ENCODE peak calls at places on chromosomes 2 and 18, in six cellular contexts. One of them, this sample, is unnamed.
A peak's percentile ranks its signal among the peaks of the same experiment; 100 is the strongest.

GRCh38 chr2:238105506-238106338 is 5.6 kb downstream of the ESPNL start:
- DNase-seq in A549: no peak
- DNase-seq in AG09319: no peak
- DNase-seq in left lung: peak; percentile 72
- DNase-seq in retinal pigment epithelial cell: no peak
- DNase-seq in endothelial cell of umbilical vein: no peak
- DNase-seq in this sample: no peak

GRCh38 chr2:46666044-46666662 is 186.8 kb downstream of the TMEM247 start:
- DNase-seq in A549: no peak
- DNase-seq in endothelial cell of umbilical vein: no peak
- DNase-seq in AG09319: no peak
- DNase-seq in retinal pigment epithelial cell: no peak
- DNase-seq in left lung: no peak
- DNase-seq in this sample: no peak

GRCh38 chr2:226911932-226912331 is 76.1 kb downstream of the RHBDD1 start:
- DNase-seq in retinal pigment epithelial cell: no peak
- DNase-seq in left lung: no peak
- DNase-seq in endothelial cell of umbilical vein: no peak
- DNase-seq in A549: no peak
- DNase-seq in AG09319: no peak
- DNase-seq in this sample: no peak

GRCh38 chr2:233247744-233248143 is 3.7 kb upstream of the ATG16L1 start:
- DNase-seq in left lung: no peak
- DNase-seq in AG09319: no peak
- DNase-seq in endothelial cell of umbilical vein: peak; percentile 34
- DNase-seq in A549: peak; percentile 61
- DNase-seq in retinal pigment epithelial cell: no peak
- DNase-seq in this sample: no peak

GRCh38 chr2:43136862-43137261 is 89.5 kb downstream of the ZFP36L2 start:
- DNase-seq in retinal pigment epithelial cell: no peak
- DNase-seq in A549: no peak
- DNase-seq in AG09319: no peak
- DNase-seq in left lung: no peak
- DNase-seq in endothelial cell of umbilical vein: no peak
- DNase-seq in this sample: peak; percentile 61

GRCh38 chr2:64525323-64525625 is 1.1 kb downstream of the AFTPH start:
- DNase-seq in retinal pigment epithelial cell: no peak
- DNase-seq in AG09319: no peak
- DNase-seq in left lung: no peak
- DNase-seq in endothelial cell of umbilical vein: peak; percentile 63
- DNase-seq in A549: no peak
- DNase-seq in this sample: no peak

GRCh38 chr18:34121157-34121807 is 103.4 kb downstream of the NOL4 start:
- DNase-seq in retinal pigment epithelial cell: no peak
- DNase-seq in endothelial cell of umbilical vein: no peak
- DNase-seq in A549: no peak
- DNase-seq in left lung: no peak
- DNase-seq in AG09319: no peak
- DNase-seq in this sample: no peak

GRCh38 chr2:145408980-145409379 is 889.1 kb upstream of the ZEB2 start:
- DNase-seq in AG09319: no peak
- DNase-seq in left lung: no peak
- DNase-seq in endothelial cell of umbilical vein: no peak
- DNase-seq in A549: no peak
- DNase-seq in retinal pigment epithelial cell: no peak
- DNase-seq in this sample: no peak

GRCh38 chr2:47536696-47537095 is 133.7 kb downstream of the MSH2 start:
- DNase-seq in retinal pigment epithelial cell: no peak
- DNase-seq in AG09319: no peak
- DNase-seq in endothelial cell of umbilical vein: no peak
- DNase-seq in A549: no peak
- DNase-seq in left lung: no peak
- DNase-seq in this sample: no peak

GRCh38 chr2:23662941-23663729 is 263.8 kb downstream of the ATAD2B start:
- DNase-seq in left lung: peak; percentile 76
- DNase-seq in retinal pigment epithelial cell: no peak
- DNase-seq in endothelial cell of umbilical vein: no peak
- DNase-seq in AG09319: no peak
- DNase-seq in A549: no peak
- DNase-seq in this sample: no peak

GRCh38 chr2:190841707-190842505 is 38.7 kb upstream of the GLS start:
- DNase-seq in left lung: no peak
- DNase-seq in retinal pigment epithelial cell: no peak
- DNase-seq in AG09319: no peak
- DNase-seq in A549: peak; percentile 60
- DNase-seq in endothelial cell of umbilical vein: no peak
- DNase-seq in this sample: no peak

GRCh38 chr2:3745901-3746300 is 42.5 kb downstream of the DCDC2C start:
- DNase-seq in A549: no peak
- DNase-seq in endothelial cell of umbilical vein: no peak
- DNase-seq in retinal pigment epithelial cell: no peak
- DNase-seq in left lung: no peak
- DNase-seq in AG09319: no peak
- DNase-seq in this sample: no peak

GRCh38 chr2:125573432-125573831 is 1082.5 kb upstream of the GYPC start:
- DNase-seq in endothelial cell of umbilical vein: no peak
- DNase-seq in A549: no peak
- DNase-seq in AG09319: no peak
- DNase-seq in left lung: no peak
- DNase-seq in retinal pigment epithelial cell: no peak
- DNase-seq in this sample: no peak

GRCh38 chr2:221197223-221197622 is 374.9 kb downstream of the EPHA4 start:
- DNase-seq in retinal pigment epithelial cell: no peak
- DNase-seq in AG09319: no peak
- DNase-seq in A549: no peak
- DNase-seq in left lung: no peak
- DNase-seq in endothelial cell of umbilical vein: no peak
- DNase-seq in this sample: no peak

GRCh38 chr2:58973831-58974281 is 732.7 kb upstream of the FANCL start:
- DNase-seq in endothelial cell of umbilical vein: no peak
- DNase-seq in retinal pigment epithelial cell: peak; percentile 65
- DNase-seq in left lung: peak; percentile 54
- DNase-seq in AG09319: no peak
- DNase-seq in A549: no peak
- DNase-seq in this sample: no peak

GRCh38 chr2:78979380-78980238 is 45.9 kb upstream of the REG3G start:
- DNase-seq in retinal pigment epithelial cell: peak; percentile 6
- DNase-seq in AG09319: no peak
- DNase-seq in A549: no peak
- DNase-seq in endothelial cell of umbilical vein: peak; percentile 69
- DNase-seq in left lung: no peak
- DNase-seq in this sample: no peak

GRCh38 chr2:142131016-142131714 is at the start of gene LRP1B:
- DNase-seq in A549: no peak
- DNase-seq in endothelial cell of umbilical vein: peak; percentile 45
- DNase-seq in retinal pigment epithelial cell: peak; percentile 19
- DNase-seq in left lung: peak; percentile 33
- DNase-seq in AG09319: no peak
- DNase-seq in this sample: no peak

GRCh38 chr2:217276433-217276832 is 416.6 kb upstream of the TNP1 start:
- DNase-seq in endothelial cell of umbilical vein: no peak
- DNase-seq in left lung: no peak
- DNase-seq in A549: no peak
- DNase-seq in AG09319: no peak
- DNase-seq in retinal pigment epithelial cell: no peak
- DNase-seq in this sample: no peak

GRCh38 chr2:210502997-210503621 is 26.6 kb upstream of the LANCL1 start:
- DNase-seq in AG09319: peak; percentile 5
- DNase-seq in left lung: no peak
- DNase-seq in retinal pigment epithelial cell: no peak
- DNase-seq in endothelial cell of umbilical vein: peak; percentile 55
- DNase-seq in A549: peak; percentile 38
- DNase-seq in this sample: no peak

DNA sequence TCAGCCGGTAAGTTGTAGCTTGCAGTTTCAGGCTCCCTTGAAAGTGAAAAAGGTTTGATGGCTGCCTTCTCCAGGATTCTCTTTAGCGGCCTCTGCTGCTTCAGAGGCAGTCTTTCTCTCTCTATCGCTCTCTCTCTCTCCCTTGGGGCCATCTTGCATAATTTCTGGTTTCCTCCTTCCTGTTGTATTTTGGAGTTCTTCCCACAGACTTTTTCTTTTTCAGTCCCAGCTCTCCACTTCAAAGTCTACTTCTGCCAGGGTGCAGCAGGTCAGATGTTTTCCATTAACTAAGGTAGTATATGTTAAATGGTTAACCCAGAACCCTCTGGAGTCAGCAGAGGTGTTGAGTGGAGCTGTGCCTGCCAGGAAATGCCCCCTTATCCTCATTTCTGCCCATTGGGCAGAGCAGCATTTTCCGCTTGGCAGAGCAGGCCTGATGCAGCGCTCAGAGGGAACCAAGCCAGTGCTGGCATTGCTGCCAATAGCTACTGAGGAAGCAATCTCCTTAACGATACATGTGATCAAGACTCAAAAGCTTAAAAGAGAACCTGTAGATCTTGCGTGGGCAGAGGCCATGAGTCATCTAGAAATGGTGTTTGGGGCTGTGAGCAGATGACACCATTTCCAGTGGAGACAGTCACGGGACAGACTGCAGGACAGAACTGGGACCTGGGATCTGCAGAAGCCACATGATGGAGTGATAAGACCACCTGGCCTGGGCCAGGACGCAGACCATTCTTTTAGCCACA is 20.8 kb downstream of the DBI start:
- DNase-seq in AG09319: peak; percentile 44
- DNase-seq in retinal pigment epithelial cell: peak; percentile 88
- DNase-seq in left lung: no peak
- DNase-seq in A549: no peak
- DNase-seq in endothelial cell of umbilical vein: peak; percentile 20
- DNase-seq in this sample: no peak
- TF ChIP-seq CTCF in AG09319: peak; percentile 52
- TF ChIP-seq CTCF in retinal pigment epithelial cell: no peak
- TF ChIP-seq CTCF in left lung: no peak
- TF ChIP-seq CTCF in A549: no peak
- TF ChIP-seq CTCF in endothelial cell of umbilical vein: no peak
- TF ChIP-seq CTCF in this sample: no peak

GRCh38 chr18:62942578-62942977 is 227.2 kb downstream of the PHLPP1 start:
- DNase-seq in left lung: no peak
- DNase-seq in AG09319: no peak
- DNase-seq in A549: no peak
- DNase-seq in retinal pigment epithelial cell: no peak
- DNase-seq in endothelial cell of umbilical vein: no peak
- DNase-seq in this sample: no peak

GRCh38 chr18:62939433-62939832 is 224.1 kb downstream of the PHLPP1 start:
- DNase-seq in retinal pigment epithelial cell: no peak
- DNase-seq in endothelial cell of umbilical vein: peak; percentile 82
- DNase-seq in A549: no peak
- DNase-seq in left lung: no peak
- DNase-seq in AG09319: no peak
- DNase-seq in this sample: no peak

GRCh38 chr18:62948788-62949187 is 233.4 kb downstream of the PHLPP1 start:
- DNase-seq in AG09319: no peak
- DNase-seq in endothelial cell of umbilical vein: no peak
- DNase-seq in retinal pigment epithelial cell: no peak
- DNase-seq in A549: no peak
- DNase-seq in left lung: no peak
- DNase-seq in this sample: no peak

GRCh38 chr18:62939925-62940324 is 224.6 kb downstream of the PHLPP1 start:
- DNase-seq in left lung: no peak
- DNase-seq in A549: no peak
- DNase-seq in AG09319: no peak
- DNase-seq in retinal pigment epithelial cell: no peak
- DNase-seq in endothelial cell of umbilical vein: no peak
- DNase-seq in this sample: no peak

GRCh38 chr18:62944454-62944853 is 229.1 kb downstream of the PHLPP1 start:
- DNase-seq in retinal pigment epithelial cell: no peak
- DNase-seq in A549: no peak
- DNase-seq in left lung: no peak
- DNase-seq in endothelial cell of umbilical vein: peak; percentile 38
- DNase-seq in AG09319: no peak
- DNase-seq in this sample: no peak
- TF ChIP-seq CTCF in retinal pigment epithelial cell: peak; percentile 47
- TF ChIP-seq CTCF in A549: no peak
- TF ChIP-seq CTCF in left lung: no peak
- TF ChIP-seq CTCF in endothelial cell of umbilical vein: no peak
- TF ChIP-seq CTCF in AG09319: no peak
- TF ChIP-seq CTCF in this sample: no peak

GRCh38 chr2:189500456-189501160 is 59.3 kb downstream of the WDR75 start:
- DNase-seq in A549: no peak
- DNase-seq in AG09319: no peak
- DNase-seq in left lung: no peak
- DNase-seq in retinal pigment epithelial cell: no peak
- DNase-seq in endothelial cell of umbilical vein: peak; percentile 4
- DNase-seq in this sample: no peak

GRCh38 chr2:189501487-189501886 is 60.2 kb downstream of the WDR75 start:
- DNase-seq in endothelial cell of umbilical vein: no peak
- DNase-seq in left lung: no peak
- DNase-seq in A549: no peak
- DNase-seq in AG09319: no peak
- DNase-seq in retinal pigment epithelial cell: no peak
- DNase-seq in this sample: no peak

GRCh38 chr2:189504238-189504637 is 63.0 kb downstream of the WDR75 start:
- DNase-seq in left lung: no peak
- DNase-seq in retinal pigment epithelial cell: no peak
- DNase-seq in A549: no peak
- DNase-seq in AG09319: no peak
- DNase-seq in endothelial cell of umbilical vein: no peak
- DNase-seq in this sample: no peak

GRCh38 chr2:189506514-189506976 is 65.3 kb downstream of the WDR75 start:
- DNase-seq in endothelial cell of umbilical vein: peak; percentile 64
- DNase-seq in retinal pigment epithelial cell: no peak
- DNase-seq in A549: no peak
- DNase-seq in AG09319: no peak
- DNase-seq in left lung: no peak
- DNase-seq in this sample: no peak

DNA sequence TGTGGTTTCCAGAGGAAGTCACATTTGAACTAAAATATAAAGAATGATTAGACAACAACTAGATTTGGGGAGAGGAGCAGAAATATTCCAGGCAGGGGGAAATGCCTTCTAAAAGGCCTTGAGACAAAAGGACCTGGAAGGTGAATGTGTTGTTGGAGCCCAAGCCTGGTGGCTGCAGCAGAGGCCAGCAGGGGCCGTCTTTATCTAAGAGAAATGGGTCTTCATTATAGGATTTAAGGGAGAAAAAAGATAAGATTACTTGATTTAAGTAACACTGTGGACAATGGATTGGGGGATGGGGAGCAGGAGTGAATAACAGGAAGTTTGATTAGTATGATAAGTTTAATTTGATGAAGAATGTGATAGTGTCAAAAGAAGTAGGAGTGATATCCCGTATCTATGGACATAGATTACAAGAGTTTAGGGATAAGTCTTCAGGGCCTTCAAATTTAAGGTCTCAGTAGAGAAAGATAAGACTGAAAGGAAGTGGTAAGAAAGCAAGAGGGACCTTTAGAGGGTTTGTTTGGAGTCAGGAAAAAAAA is 64.2 kb downstream of the WDR75 start:
- DNase-seq in A549: no peak
- DNase-seq in AG09319: no peak
- DNase-seq in endothelial cell of umbilical vein: peak; percentile 38
- DNase-seq in retinal pigment epithelial cell: no peak
- DNase-seq in left lung: no peak
- DNase-seq in this sample: no peak
- TF ChIP-seq CTCF in A549: no peak
- TF ChIP-seq CTCF in AG09319: no peak
- TF ChIP-seq CTCF in endothelial cell of umbilical vein: no peak
- TF ChIP-seq CTCF in retinal pigment epithelial cell: no peak
- TF ChIP-seq CTCF in left lung: no peak
- TF ChIP-seq CTCF in this sample: no peak

GRCh38 chr2:72934683-72935610 is 17.6 kb downstream of the EMX1 start:
- DNase-seq in left lung: no peak
- DNase-seq in retinal pigment epithelial cell: no peak
- DNase-seq in A549: peak; percentile 60
- DNase-seq in endothelial cell of umbilical vein: no peak
- DNase-seq in AG09319: no peak
- DNase-seq in this sample: no peak
- TF ChIP-seq CTCF in left lung: peak; percentile 26
- TF ChIP-seq CTCF in retinal pigment epithelial cell: peak; percentile 44
- TF ChIP-seq CTCF in A549: peak; percentile 36
- TF ChIP-seq CTCF in endothelial cell of umbilical vein: peak; percentile 8
- TF ChIP-seq CTCF in AG09319: no peak
- TF ChIP-seq CTCF in this sample: no peak

GRCh38 chr2:87996570-87996969 is 19.8 kb downstream of the RNU2-63P start:
- DNase-seq in AG09319: no peak
- DNase-seq in retinal pigment epithelial cell: no peak
- DNase-seq in A549: no peak
- DNase-seq in left lung: no peak
- DNase-seq in endothelial cell of umbilical vein: no peak
- DNase-seq in this sample: no peak
- TF ChIP-seq CTCF in AG09319: no peak
- TF ChIP-seq CTCF in retinal pigment epithelial cell: no peak
- TF ChIP-seq CTCF in A549: no peak
- TF ChIP-seq CTCF in left lung: no peak
- TF ChIP-seq CTCF in endothelial cell of umbilical vein: no peak
- TF ChIP-seq CTCF in this sample: no peak